ENCODE peak calls at places on chromosomes 5 and 9, in four cellular contexts. Y, P, C and T are unnamed samples.

GRCh38 chr9:129624168-129624759 is 1.7 kb upstream of the NTMT1 start:
- DNase-seq in Y (no peak), P (no peak), C (peak), T (no peak)

GRCh38 chr5:151293624-151294023 is 9.9 kb downstream of the SLC36A3 start:
- DNase-seq in Y (no peak), P (no peak), C (no peak), T (no peak)

GRCh38 chr5:139422307-139422893 is 16.9 kb downstream of the DNAJC18 start:
- DNase-seq in Y (no peak), P (no peak), C (peak), T (no peak)

GRCh38 chr9:113222482-113222841 is 1.1 kb downstream of the SLC31A1 start:
- DNase-seq in Y (no peak), P (no peak), C (no peak), T (no peak)

GRCh38 chr5:29769474-29769873 is 1424.0 kb upstream of the CDH6 start:
- DNase-seq in Y (no peak), P (no peak), C (no peak), T (no peak)

GRCh38 chr5:124289122-124289521 is 457.3 kb downstream of the ZNF608 start:
- DNase-seq in Y (peak), P (no peak), C (no peak), T (no peak)

GRCh38 chr5:143481697-143482531 is 78.4 kb upstream of the NR3C1 start:
- DNase-seq in Y (no peak), P (no peak), C (no peak), T (no peak)

GRCh38 chr5:92687793-92688467 is 893.1 kb downstream of the NR2F1-AS1 start:
- DNase-seq in Y (no peak), P (no peak), C (no peak), T (no peak)

GRCh38 chr9:81183763-81184162 is 505.6 kb downstream of the TLE1 start:
- DNase-seq in Y (no peak), P (no peak), C (no peak), T (no peak)

GRCh38 chr5:71587709-71588532 is 781 bp downstream of the MCCC2 start:
- DNase-seq in Y (no peak), P (no peak), C (no peak), T (no peak)

GRCh38 chr5:85109616-85110015 is 724.9 kb upstream of the EDIL3 start:
- DNase-seq in Y (no peak), P (no peak), C (no peak), T (no peak)

GRCh38 chr9:110427497-110428104 is 89.9 kb upstream of the TXNDC8 start:
- DNase-seq in Y (peak), P (no peak), C (peak), T (no peak)

GRCh38 chr5:128111818-128112448 is 28.4 kb downstream of the SLC12A2 start:
- DNase-seq in Y (no peak), P (no peak), C (no peak), T (no peak)

GRCh38 chr9:2787065-2787464 is 56.8 kb downstream of the PUM3 start:
- DNase-seq in Y (no peak), P (no peak), C (no peak), T (no peak)

GRCh38 chr5:10702911-10703491 is 58.0 kb downstream of the DAP start:
- DNase-seq in Y (no peak), P (no peak), C (no peak), T (no peak)

GRCh38 chr5:37940931-37941623 is 101.2 kb upstream of the GDNF start:
- DNase-seq in Y (no peak), P (no peak), C (no peak), T (peak)

GRCh38 chr9:107927276-107927675 is 437.7 kb upstream of the KLF4 start:
- DNase-seq in Y (no peak), P (no peak), C (no peak), T (no peak)

GRCh38 chr9:75088646-75089368 is 493 bp downstream of the OSTF1 start:
- DNase-seq in Y (no peak), P (peak), C (peak), T (no peak)

GRCh38 chr9:115349542-115349941 is 231.6 kb upstream of the TNC start:
- DNase-seq in Y (no peak), P (no peak), C (no peak), T (no peak)

GRCh38 chr9:73839471-73839870 is 657.7 kb upstream of the RORB start:
- DNase-seq in Y (no peak), P (no peak), C (no peak), T (no peak)

GRCh38 chr5:17129093-17129492 is 88.3 kb upstream of the BASP1 start:
- DNase-seq in Y (no peak), P (no peak), C (no peak), T (no peak)

GRCh38 chr5:177432143-177432904 is 5.8 kb downstream of the GRK6 start:
- DNase-seq in Y (peak), P (no peak), C (no peak), T (no peak)

GRCh38 chr5:80921026-80921425 is 39.1 kb upstream of the RASGRF2 start:
- DNase-seq in Y (no peak), P (no peak), C (no peak), T (no peak)

GRCh38 chr9:96129698-96130097 is 172.3 kb downstream of the HSD17B3 start:
- DNase-seq in Y (no peak), P (no peak), C (no peak), T (no peak)
- H3K27ac ChIP-seq in Y (no peak), P (no peak), C (no peak), T (no peak)

DNA sequence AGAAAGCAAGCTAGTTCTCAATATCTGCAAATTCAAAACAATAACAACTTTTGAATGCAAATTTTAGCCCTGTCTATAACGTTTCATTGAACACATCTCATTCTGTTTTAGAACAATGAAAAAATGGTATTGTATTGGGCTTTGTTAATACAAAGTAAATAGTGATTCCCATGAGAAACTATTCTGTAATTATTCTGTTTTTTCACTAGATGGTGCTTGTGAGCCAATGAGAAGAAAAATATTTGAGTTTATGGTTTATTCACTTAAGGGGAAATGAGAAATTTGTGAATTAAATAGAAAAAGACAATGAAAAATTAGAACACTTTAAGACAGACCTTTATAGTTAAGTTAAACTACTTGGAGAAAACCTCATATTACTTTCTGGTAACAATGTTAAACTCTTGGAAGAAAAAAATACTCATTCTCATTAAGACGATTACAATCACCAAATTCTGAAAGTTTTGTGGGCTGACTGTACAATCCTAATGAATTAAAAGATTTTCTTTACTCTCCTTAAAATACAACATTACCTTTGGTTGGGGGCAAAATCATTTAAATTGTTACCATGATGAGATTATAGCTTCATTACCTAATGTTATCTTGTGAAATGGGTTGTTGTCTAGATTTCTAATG is 127.0 kb downstream of the NNT start:
- DNase-seq in Y (no peak), P (no peak), C (peak), T (no peak)
- H3K27ac ChIP-seq in Y (no peak), P (no peak), C (no peak), T (no peak)

GRCh38 chr5:52829664-52830063 is 41.9 kb downstream of the ITGA1 start:
- DNase-seq in Y (no peak), P (no peak), C (no peak), T (no peak)
- H3K27ac ChIP-seq in Y (no peak), P (no peak), C (no peak), T (no peak)

DNA sequence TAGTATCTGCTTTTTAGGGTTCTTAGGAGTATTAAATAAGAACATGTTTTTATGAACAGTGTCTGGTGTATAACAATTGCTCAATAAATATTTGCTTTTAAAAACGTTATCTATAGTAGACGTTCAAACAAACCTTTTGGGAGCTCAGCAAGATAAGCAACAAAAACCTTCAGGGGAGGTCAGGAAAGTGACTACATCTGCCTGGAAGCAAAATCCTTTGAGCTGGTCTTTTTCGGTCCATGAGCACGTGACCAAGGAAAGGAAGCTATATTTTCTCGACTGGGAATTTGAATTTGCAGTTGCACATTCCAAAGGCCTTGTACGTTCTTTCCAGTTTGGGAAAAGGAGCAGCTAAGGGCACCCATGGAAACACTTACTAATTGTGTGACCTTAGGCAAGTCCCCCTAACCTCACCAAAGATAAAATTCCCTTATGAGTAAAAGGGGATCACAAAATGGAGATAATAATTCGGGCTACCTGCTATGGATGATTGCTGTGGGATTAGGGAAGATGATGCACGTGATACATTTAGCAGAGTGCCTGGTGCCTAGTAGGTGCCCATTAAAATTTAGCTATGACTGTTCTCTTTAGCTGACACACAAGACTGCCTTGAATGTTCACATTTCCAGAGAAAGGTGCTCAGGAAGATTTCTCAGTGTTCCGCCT is 45.4 kb downstream of the PTTG1 start:
- DNase-seq in Y (no peak), P (no peak), C (no peak), T (no peak)
- H3K27ac ChIP-seq in Y (no peak), P (peak), C (peak), T (peak)